ENCODE peak calls at places on chromosomes 1 and 21, in four cellular contexts. One of them, this sample, is unnamed. For H3K4me1, the result is how much of the 10 kb centered on the place peaks cover.

GRCh38 chr1:163820748-163821147 is 499.0 kb downstream of the NUF2 start:
- DNase-seq in thoracic aorta: no peak
- DNase-seq in IMR-90: no peak
- DNase-seq in thyroid gland: no peak
- DNase-seq in this sample: no peak

GRCh38 chr1:72037745-72038343 is 244.5 kb downstream of the NEGR1 start:
- DNase-seq in thoracic aorta: no peak
- DNase-seq in IMR-90: peak
- DNase-seq in thyroid gland: peak
- DNase-seq in this sample: peak

GRCh38 chr1:207030522-207031009 is 2.0 kb downstream of the C1orf116 start:
- DNase-seq in thoracic aorta: no peak
- DNase-seq in IMR-90: no peak
- DNase-seq in thyroid gland: no peak
- DNase-seq in this sample: no peak

GRCh38 chr1:14576155-14576554 is 22.3 kb upstream of the KAZN start:
- DNase-seq in thoracic aorta: no peak
- DNase-seq in IMR-90: no peak
- DNase-seq in thyroid gland: no peak
- DNase-seq in this sample: no peak

GRCh38 chr1:244383278-244383884 is 68.3 kb downstream of the ADSS2 start:
- DNase-seq in thoracic aorta: no peak
- DNase-seq in IMR-90: no peak
- DNase-seq in thyroid gland: no peak
- DNase-seq in this sample: no peak

GRCh38 chr1:191034126-191034525 is 556.5 kb upstream of the BRINP3 start:
- DNase-seq in thoracic aorta: no peak
- DNase-seq in IMR-90: no peak
- DNase-seq in thyroid gland: no peak
- DNase-seq in this sample: no peak

GRCh38 chr1:64915381-64916274 is 50.7 kb downstream of the JAK1 start:
- DNase-seq in thoracic aorta: no peak
- DNase-seq in IMR-90: peak
- DNase-seq in thyroid gland: no peak
- DNase-seq in this sample: peak

GRCh38 chr1:163747261-163747660 is 425.5 kb downstream of the NUF2 start:
- DNase-seq in thoracic aorta: no peak
- DNase-seq in IMR-90: no peak
- DNase-seq in thyroid gland: no peak
- DNase-seq in this sample: no peak

GRCh38 chr1:104466068-104466467 is 716.4 kb downstream of the AMY1C start:
- DNase-seq in thoracic aorta: no peak
- DNase-seq in IMR-90: no peak
- DNase-seq in thyroid gland: no peak
- DNase-seq in this sample: no peak

GRCh38 chr1:220874201-220874655 is 5.0 kb upstream of the HLX start:
- DNase-seq in thoracic aorta: no peak
- DNase-seq in IMR-90: peak
- DNase-seq in thyroid gland: peak
- DNase-seq in this sample: no peak

GRCh38 chr1:8256321-8256720 is 61.6 kb upstream of the SLC45A1 start:
- DNase-seq in thoracic aorta: no peak
- DNase-seq in IMR-90: no peak
- DNase-seq in thyroid gland: no peak
- DNase-seq in this sample: no peak

GRCh38 chr1:240946926-240947325 is 335.0 kb upstream of the GREM2 start:
- DNase-seq in thoracic aorta: no peak
- DNase-seq in IMR-90: peak
- DNase-seq in thyroid gland: no peak
- DNase-seq in this sample: no peak

GRCh38 chr1:163173121-163173520 is 29.6 kb downstream of the RGS5 start:
- DNase-seq in thoracic aorta: no peak
- DNase-seq in IMR-90: no peak
- DNase-seq in thyroid gland: no peak
- DNase-seq in this sample: no peak

GRCh38 chr1:9145021-9145668 is 16.2 kb upstream of the GPR157 start:
- DNase-seq in thoracic aorta: no peak
- DNase-seq in IMR-90: peak
- DNase-seq in thyroid gland: no peak
- DNase-seq in this sample: peak

GRCh38 chr1:113931456-113931855 is 2.3 kb downstream of the HIPK1 start:
- DNase-seq in thoracic aorta: no peak
- DNase-seq in IMR-90: peak
- DNase-seq in thyroid gland: no peak
- DNase-seq in this sample: no peak

GRCh38 chr1:150610576-150610975 is 18.8 kb downstream of the ENSA start:
- DNase-seq in thoracic aorta: no peak
- DNase-seq in IMR-90: no peak
- DNase-seq in thyroid gland: no peak
- DNase-seq in this sample: no peak

GRCh38 chr1:171904778-171905449 is 63.6 kb downstream of the DNM3 start:
- DNase-seq in thoracic aorta: no peak
- DNase-seq in IMR-90: no peak
- DNase-seq in thyroid gland: no peak
- DNase-seq in this sample: no peak

GRCh38 chr1:205369621-205370230 is 13.0 kb upstream of the KLHDC8A start:
- DNase-seq in thoracic aorta: no peak
- DNase-seq in IMR-90: peak
- DNase-seq in thyroid gland: peak
- DNase-seq in this sample: peak

GRCh38 chr21:33734326-33734725 is 92.0 kb downstream of the ITSN1 start:
- DNase-seq in thoracic aorta: no peak
- DNase-seq in IMR-90: peak
- DNase-seq in thyroid gland: no peak
- DNase-seq in this sample: no peak

GRCh38 chr1:1425753-1426495 is 4.8 kb upstream of the ANKRD65 start:
- DNase-seq in thoracic aorta: no peak
- DNase-seq in IMR-90: no peak
- DNase-seq in thyroid gland: no peak
- DNase-seq in this sample: no peak

GRCh38 chr1:230636575-230637163 is 5.6 kb upstream of the COG2 start:
- DNase-seq in thoracic aorta: no peak
- DNase-seq in IMR-90: no peak
- DNase-seq in thyroid gland: no peak
- DNase-seq in this sample: no peak

GRCh38 chr1:54255026-54255425 is 55.1 kb downstream of the MRPL37 start:
- DNase-seq in thoracic aorta: no peak
- DNase-seq in IMR-90: peak
- DNase-seq in thyroid gland: no peak
- DNase-seq in this sample: no peak

GRCh38 chr1:38128511-38128910 is 81.9 kb upstream of the POU3F1 start:
- DNase-seq in thoracic aorta: no peak
- DNase-seq in IMR-90: no peak
- DNase-seq in thyroid gland: no peak
- DNase-seq in this sample: no peak

GRCh38 chr1:247906504-247907047 is 11.2 kb downstream of the OR2W3 start:
- DNase-seq in thoracic aorta: no peak
- DNase-seq in IMR-90: peak
- DNase-seq in thyroid gland: no peak
- DNase-seq in this sample: no peak

GRCh38 chr1:156848461-156849150 is 10.3 kb downstream of the INSRR start:
- DNase-seq in thoracic aorta: no peak
- DNase-seq in IMR-90: no peak
- DNase-seq in thyroid gland: peak
- DNase-seq in this sample: peak

GRCh38 chr1:24120965-24121364 is 9.0 kb upstream of the MYOM3 start:
- DNase-seq in thoracic aorta: no peak
- DNase-seq in IMR-90: no peak
- DNase-seq in thyroid gland: no peak
- DNase-seq in this sample: no peak

GRCh38 chr1:229643996-229644748 is 18.1 kb downstream of the URB2 start:
- DNase-seq in thoracic aorta: no peak
- DNase-seq in IMR-90: no peak
- DNase-seq in thyroid gland: no peak
- DNase-seq in this sample: no peak

GRCh38 chr21:44871576-44872265 is 1.8 kb downstream of the PTTG1IP start:
- DNase-seq in thoracic aorta: peak
- DNase-seq in IMR-90: peak
- DNase-seq in thyroid gland: peak
- DNase-seq in this sample: peak

GRCh38 chr1:113805639-113806038 is 6.6 kb downstream of the RSBN1 start:
- DNase-seq in thoracic aorta: no peak
- DNase-seq in IMR-90: no peak
- DNase-seq in thyroid gland: no peak
- DNase-seq in this sample: no peak

GRCh38 chr1:244761279-244761678 is 74.2 kb upstream of the COX20 start:
- DNase-seq in thoracic aorta: no peak
- DNase-seq in IMR-90: no peak
- DNase-seq in thyroid gland: no peak
- DNase-seq in this sample: no peak

GRCh38 chr1:39275836-39276507 is 71.5 kb downstream of the MACF1 start:
- DNase-seq in thoracic aorta: no peak
- DNase-seq in IMR-90: no peak
- DNase-seq in thyroid gland: no peak
- DNase-seq in this sample: no peak

GRCh38 chr1:151501474-151501873 is 9.7 kb upstream of the CGN start:
- DNase-seq in thoracic aorta: no peak
- DNase-seq in IMR-90: no peak
- DNase-seq in thyroid gland: no peak
- DNase-seq in this sample: no peak

DNA sequence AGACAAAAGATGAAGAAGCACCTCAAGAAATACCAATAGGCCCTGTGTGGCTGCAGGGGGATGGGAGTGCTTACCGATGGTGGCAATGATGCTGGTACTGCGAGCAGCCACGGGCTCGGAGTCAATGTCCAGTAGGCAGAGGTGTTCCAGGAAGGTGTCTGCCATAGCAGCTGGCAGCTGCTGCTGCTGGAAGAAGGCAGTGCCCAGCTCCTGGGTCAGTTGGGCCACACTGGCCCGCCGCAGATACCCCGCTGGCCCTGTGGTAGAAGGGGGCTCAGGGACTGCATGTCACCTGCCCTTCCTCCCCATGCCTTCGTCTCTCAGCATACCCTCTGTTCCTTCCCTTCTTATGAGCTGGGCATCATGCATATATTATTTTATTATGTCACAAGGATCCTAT is 1.2 kb downstream of the PKLR start:
- DNase-seq in thoracic aorta: no peak
- DNase-seq in IMR-90: no peak
- DNase-seq in thyroid gland: no peak
- DNase-seq in this sample: no peak
- H3K4me1 ChIP-seq in thoracic aorta: under half
- H3K4me1 ChIP-seq in IMR-90: under half
- H3K4me1 ChIP-seq in thyroid gland: under half
- H3K4me1 ChIP-seq in this sample: under half

GRCh38 chr1:89598450-89599331 is 34.2 kb upstream of the LRRC8C start:
- DNase-seq in thoracic aorta: no peak
- DNase-seq in IMR-90: peak
- DNase-seq in thyroid gland: no peak
- DNase-seq in this sample: no peak
- TF ChIP-seq CTCF in thoracic aorta: peak
- TF ChIP-seq CTCF in IMR-90: peak
- TF ChIP-seq CTCF in thyroid gland: peak
- TF ChIP-seq CTCF in this sample: peak

GRCh38 chr1:200625381-200625824 is 4.9 kb upstream of the KIF14 start:
- DNase-seq in thoracic aorta: no peak
- DNase-seq in IMR-90: peak
- DNase-seq in thyroid gland: no peak
- DNase-seq in this sample: no peak
- H3K27ac ChIP-seq in thoracic aorta: no peak
- H3K27ac ChIP-seq in IMR-90: no peak
- H3K27ac ChIP-seq in thyroid gland: no peak
- H3K27ac ChIP-seq in this sample: no peak

GRCh38 chr1:234776256-234776874 is 166.4 kb upstream of the IRF2BP2 start:
- DNase-seq in thoracic aorta: no peak
- DNase-seq in IMR-90: no peak
- DNase-seq in thyroid gland: no peak
- DNase-seq in this sample: peak
- H3K4me1 ChIP-seq in thoracic aorta: under half
- H3K4me1 ChIP-seq in IMR-90: under half
- H3K4me1 ChIP-seq in thyroid gland: under half
- H3K4me1 ChIP-seq in this sample: under half

DNA sequence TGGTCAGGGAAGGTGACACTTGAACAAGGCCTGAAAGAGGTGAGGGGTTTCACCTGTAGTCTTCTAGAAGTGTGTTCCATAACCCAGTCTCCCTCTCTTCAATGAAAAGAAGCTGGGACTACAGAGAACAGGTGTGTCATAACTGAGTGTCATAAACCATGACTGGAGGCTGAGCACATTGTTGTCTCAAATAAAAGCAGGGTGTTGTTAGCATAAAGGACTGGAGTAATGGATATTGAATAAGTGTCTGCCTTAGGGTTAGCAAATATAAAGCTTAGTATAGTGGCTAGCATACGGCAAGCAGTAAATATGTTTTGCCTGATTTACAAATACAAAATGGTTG is 65.4 kb downstream of the SYDE2 start:
- DNase-seq in thoracic aorta: no peak
- DNase-seq in IMR-90: no peak
- DNase-seq in thyroid gland: no peak
- DNase-seq in this sample: no peak
- TF ChIP-seq CTCF in thoracic aorta: no peak
- TF ChIP-seq CTCF in IMR-90: no peak
- TF ChIP-seq CTCF in thyroid gland: no peak
- TF ChIP-seq CTCF in this sample: no peak

GRCh38 chr1:50491142-50491541 is 67.9 kb upstream of the DMRTA2 start:
- DNase-seq in thoracic aorta: no peak
- DNase-seq in IMR-90: no peak
- DNase-seq in thyroid gland: no peak
- DNase-seq in this sample: no peak
- H3K27ac ChIP-seq in thoracic aorta: no peak
- H3K27ac ChIP-seq in IMR-90: no peak
- H3K27ac ChIP-seq in thyroid gland: no peak
- H3K27ac ChIP-seq in this sample: no peak

GRCh38 chr1:19430121-19431068 is 54.9 kb downstream of the CAPZB start:
- DNase-seq in thoracic aorta: no peak
- DNase-seq in IMR-90: peak
- DNase-seq in thyroid gland: peak
- DNase-seq in this sample: peak
- H3K4me1 ChIP-seq in thoracic aorta: half or more
- H3K4me1 ChIP-seq in IMR-90: half or more
- H3K4me1 ChIP-seq in thyroid gland: half or more
- H3K4me1 ChIP-seq in this sample: half or more

This sample was measured in stomach.